ENCODE peak calls at places on chromosomes 11 and 22, in five cellular contexts. T is A549, F is SK-N-SH, B is Karpas-422, R is K562. L is an unnamed sample.

GRCh38 chr11:48083427-48083826 is 103.1 kb downstream of the PTPRJ start:
- DNase-seq in B (no peak), R (no peak), F (no peak), T (no peak), L (no peak)

GRCh38 chr11:84906995-84907394 is 720.1 kb downstream of the DLG2 start:
- DNase-seq in R (no peak), T (no peak), F (no peak), B (no peak), L (peak)

GRCh38 chr11:67118059-67118766 is 850 bp upstream of the KDM2A start:
- DNase-seq in T (peak), B (peak), R (no peak), F (peak), L (no peak)

GRCh38 chr11:44979536-44980399 is 29.1 kb upstream of the TP53I11 start:
- DNase-seq in T (peak), R (no peak), B (no peak), F (no peak), L (peak)

GRCh38 chr11:12469451-12469850 is 92.1 kb downstream of the PARVA start:
- DNase-seq in F (no peak), R (no peak), T (no peak), B (no peak), L (no peak)

GRCh38 chr22:19890502-19891349 is 36.1 kb upstream of the GNB1L start:
- DNase-seq in R (no peak), F (peak), B (no peak), T (no peak), L (no peak)

GRCh38 chr11:848380-848931 is 5.8 kb downstream of the TSPAN4 start:
- DNase-seq in T (no peak), B (peak), F (peak), R (peak), L (no peak)

GRCh38 chr11:111797145-111797581 is 31.0 kb upstream of the PPP2R1B start:
- DNase-seq in T (peak), B (peak), F (no peak), R (no peak), L (peak)

GRCh38 chr22:36797988-36798670 is 18.7 kb downstream of the PVALB start:
- DNase-seq in R (no peak), B (no peak), F (no peak), T (no peak), L (no peak)

GRCh38 chr11:94183886-94184264 is 55.2 kb downstream of the PANX1 start:
- DNase-seq in F (peak), B (peak), T (peak), R (peak), L (peak)

GRCh38 chr22:42018224-42018623 is 19.6 kb downstream of the WBP2NL start:
- DNase-seq in R (no peak), T (no peak), B (no peak), F (no peak), L (no peak)

GRCh38 chr11:113014262-113014661 is 53.0 kb downstream of the NCAM1 start:
- DNase-seq in F (peak), R (no peak), T (no peak), B (no peak), L (no peak)

GRCh38 chr11:24324211-24324610 is 172.6 kb upstream of the LUZP2 start:
- DNase-seq in T (no peak), F (no peak), R (no peak), B (no peak), L (peak)

GRCh38 chr22:17314472-17314871 is 54.8 kb upstream of the CECR2 start:
- DNase-seq in T (no peak), F (no peak), B (no peak), R (no peak), L (no peak)

GRCh38 chr11:117828641-117829368 is 4.3 kb upstream of the FXYD2 start:
- DNase-seq in F (no peak), B (peak), R (peak), T (peak), L (peak)

GRCh38 chr11:121946514-121946913 is 169.5 kb downstream of the BLID start:
- DNase-seq in R (no peak), F (no peak), B (no peak), T (no peak), L (no peak)

GRCh38 chr11:43129329-43129728 is 182.5 kb upstream of the API5 start:
- DNase-seq in B (no peak), F (no peak), R (no peak), T (no peak), L (no peak)

GRCh38 chr22:20586403-20586745 is 79.0 kb downstream of the MED15 start:
- DNase-seq in R (no peak), F (no peak), T (no peak), B (no peak), L (no peak)

GRCh38 chr22:43852605-43853327 is 9.5 kb downstream of the SULT4A1 start:
- DNase-seq in T (no peak), R (no peak), B (no peak), F (no peak), L (no peak)

GRCh38 chr11:67498544-67498972 is 6.6 kb downstream of the PITPNM1 start:
- DNase-seq in F (no peak), B (no peak), R (no peak), T (no peak), L (no peak)

DNA sequence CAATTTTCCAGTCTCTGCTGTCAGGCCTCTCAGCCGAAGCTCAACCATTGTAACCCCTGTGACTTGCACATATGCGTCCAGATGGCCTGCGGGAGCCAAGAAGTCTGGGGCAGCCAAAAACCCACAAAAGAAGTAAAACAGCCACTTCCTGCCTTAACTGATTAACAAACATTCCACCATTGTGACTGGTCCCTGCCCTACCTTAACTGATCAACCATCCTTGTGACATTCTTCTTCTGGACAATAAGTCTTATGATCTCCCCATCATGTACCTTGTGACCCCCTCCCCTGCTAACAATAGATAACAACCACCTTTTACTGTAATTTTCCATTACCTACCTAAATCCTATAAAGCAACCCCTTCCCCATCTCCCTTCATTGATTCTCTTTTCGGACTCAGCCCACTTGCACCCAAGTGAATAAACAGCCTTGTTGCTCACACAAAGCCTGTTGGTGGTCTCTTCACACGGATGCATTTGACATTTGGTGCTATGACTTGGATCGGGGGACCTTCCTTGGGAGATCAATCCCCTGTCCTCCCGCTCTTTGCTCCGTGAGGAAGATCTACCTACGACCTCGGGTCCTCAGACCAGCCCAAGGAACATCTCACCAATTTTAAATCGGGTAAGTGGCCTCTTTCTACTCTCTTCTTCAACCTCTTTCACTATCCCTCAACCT is 1.3 kb upstream of the NDUFC2 start:
- DNase-seq in T (no peak), B (no peak), F (no peak), R (peak), L (peak)
- H3K4me3 ChIP-seq in T (no peak), B (no peak), F (peak), R (peak), L (no peak)

GRCh38 chr11:19970944-19971343 is 189.3 kb downstream of the DBX1 start:
- DNase-seq in B (no peak), F (no peak), R (no peak), T (no peak), L (no peak)
- H3K4me2 ChIP-seq in B (no peak), F (no peak), R (no peak), T (no peak), L (no peak)

GRCh38 chr11:33942954-33943353 is 51.1 kb upstream of the LMO2 start:
- DNase-seq in B (peak), R (no peak), F (no peak), T (no peak), L (peak)
- H3K4me3 ChIP-seq in B (no peak), R (no peak), F (no peak), T (no peak), L (no peak)

DNA sequence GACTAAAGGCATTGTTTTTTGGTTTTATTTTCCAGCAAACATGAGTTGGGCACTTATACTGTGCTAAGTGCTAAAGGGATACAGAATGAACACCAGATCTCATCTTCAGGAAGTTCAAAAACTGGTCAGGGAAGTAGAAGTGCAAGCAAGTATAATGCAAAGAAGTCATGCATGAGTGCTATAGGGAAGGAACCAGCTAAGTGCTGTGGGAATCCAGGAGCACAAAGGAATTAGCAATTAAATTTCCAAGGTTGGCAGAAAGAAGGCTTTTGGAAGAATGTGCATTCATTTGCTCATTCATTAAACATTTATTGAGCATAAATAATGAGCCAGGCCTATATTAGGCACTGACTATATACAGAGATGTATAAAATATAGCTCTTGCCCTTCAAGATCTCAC is 143.7 kb upstream of the ARHGAP42 start:
- DNase-seq in R (no peak), F (no peak), B (no peak), T (no peak), L (no peak)
- H3K4me2 ChIP-seq in R (no peak), F (no peak), B (no peak), T (no peak), L (no peak)

GRCh38 chr22:46084376-46084775 is 66.0 kb upstream of the PPARA start:
- DNase-seq in T (no peak), F (no peak), B (no peak), R (no peak), L (no peak)
- H3K4me3 ChIP-seq in T (peak), F (peak), B (no peak), R (no peak), L (peak)

GRCh38 chr11:64165482-64165841 is 451 bp downstream of the MACROD1 start:
- DNase-seq in B (no peak), R (peak), T (peak), F (no peak), L (peak)
- H3K4me2 ChIP-seq in B (peak), R (peak), T (peak), F (peak), L (peak)

DNA sequence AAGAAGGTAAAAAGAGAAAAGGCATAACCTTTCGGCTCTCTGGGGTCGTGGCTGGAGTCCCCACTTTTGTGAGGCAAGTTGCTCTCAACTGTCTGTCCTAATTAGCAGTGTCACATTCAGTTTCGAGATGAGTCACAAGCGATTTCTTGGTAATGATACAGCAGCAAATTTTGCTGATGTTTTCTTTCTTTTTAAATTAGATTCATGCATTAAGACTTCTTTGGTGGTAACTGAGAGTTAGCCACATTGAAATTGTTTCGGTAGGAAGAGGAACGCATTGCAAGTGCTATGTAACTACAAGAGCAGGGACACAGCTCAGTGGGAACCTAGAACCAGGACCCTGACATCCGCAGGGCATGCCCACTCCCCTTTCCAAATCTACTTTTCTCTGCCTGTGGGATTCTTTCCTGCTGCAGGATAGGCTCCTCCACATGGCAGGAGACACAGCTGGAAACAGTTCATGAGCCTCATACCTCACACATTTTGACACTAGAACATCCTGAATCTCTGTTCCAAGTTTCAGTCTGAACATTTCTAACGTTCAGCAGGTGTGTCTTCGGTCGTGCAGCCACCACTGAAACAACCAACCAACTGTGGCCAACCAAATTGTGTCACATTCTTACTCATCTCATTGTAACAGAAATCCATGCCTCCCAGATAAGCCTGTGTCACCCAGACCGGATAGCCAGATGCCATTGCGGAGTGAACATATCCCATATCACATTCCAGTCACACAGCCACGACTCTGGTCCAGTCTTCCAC is 987.6 kb downstream of the NTM start:
- DNase-seq in F (no peak), B (no peak), T (no peak), R (no peak), L (no peak)
- H3K4me3 ChIP-seq in F (no peak), B (no peak), T (no peak), R (no peak), L (no peak)

DNA sequence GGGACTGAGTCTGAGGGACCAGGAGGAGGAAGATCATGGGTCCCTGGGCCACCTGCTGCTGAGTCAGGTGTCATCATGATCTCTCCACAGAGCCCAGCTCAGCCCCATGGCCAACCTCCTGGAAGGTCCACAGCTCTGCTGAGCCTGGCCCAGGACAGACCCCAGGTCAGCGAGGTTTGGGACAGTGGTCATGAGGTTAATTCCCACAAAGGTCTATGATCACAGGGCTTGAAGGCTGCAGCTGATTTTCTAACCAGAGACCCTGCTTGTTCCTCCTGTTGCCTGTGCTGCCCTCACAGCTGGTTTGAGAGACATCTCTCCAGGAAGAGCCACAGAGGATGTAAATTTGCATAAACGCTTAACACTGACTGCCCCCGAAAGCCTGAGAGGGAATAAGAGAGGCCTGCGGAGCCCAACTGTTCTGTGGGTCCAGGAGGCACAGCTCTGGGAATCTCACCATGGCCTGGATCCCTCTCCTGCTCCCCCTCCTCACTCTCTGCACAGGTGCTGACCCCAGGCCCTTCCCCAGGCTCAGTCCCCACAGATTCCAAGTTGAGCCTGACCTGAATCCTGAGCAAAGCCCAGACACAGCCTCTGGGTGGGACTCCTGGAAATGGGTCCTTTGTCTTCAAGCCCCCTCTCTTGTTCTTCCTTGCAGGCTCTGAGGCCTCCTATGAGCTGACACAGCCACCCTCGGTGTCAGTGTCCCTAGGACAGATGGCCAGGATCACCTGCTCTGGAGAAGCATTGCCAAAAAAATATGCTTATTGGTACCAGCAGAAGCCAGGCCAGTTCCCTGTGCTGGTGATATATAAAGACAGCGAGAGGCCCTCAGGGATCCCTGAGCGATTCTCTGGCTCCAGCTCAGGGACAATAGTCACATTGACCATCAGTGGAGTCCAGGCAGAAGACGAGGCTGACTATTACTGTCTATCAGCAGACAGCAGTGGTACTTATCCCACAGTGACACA is 102.8 kb downstream of the GGTLC2 start:
- DNase-seq in F (no peak), T (no peak), R (no peak), B (peak), L (no peak)
- H3K4me2 ChIP-seq in F (no peak), T (no peak), R (no peak), B (peak), L (no peak)

GRCh38 chr22:33923033-33923432 is 2.8 kb upstream of the LARGE1 start:
- DNase-seq in F (no peak), T (no peak), B (no peak), R (no peak), L (no peak)
- H3K4me3 ChIP-seq in F (peak), T (peak), B (no peak), R (no peak), L (no peak)

GRCh38 chr11:74853223-74853622 is 95.7 kb downstream of the XRRA1 start:
- DNase-seq in R (no peak), F (no peak), T (no peak), B (no peak), L (no peak)

GRCh38 chr11:74845978-74846517 is 97.4 kb downstream of the RNF169 start:
- DNase-seq in F (no peak), R (no peak), B (no peak), T (no peak), L (no peak)

GRCh38 chr11:74847895-74848294 is 99.2 kb downstream of the RNF169 start:
- DNase-seq in B (no peak), R (no peak), F (no peak), T (no peak), L (no peak)

GRCh38 chr11:74846770-74847169 is 98.1 kb downstream of the RNF169 start:
- DNase-seq in B (no peak), T (no peak), R (no peak), F (no peak), L (peak)

GRCh38 chr11:74849525-74850391 is 99.1 kb downstream of the XRRA1 start:
- DNase-seq in B (no peak), T (no peak), R (no peak), F (no peak), L (peak)
- H3K4me2 ChIP-seq in B (no peak), T (no peak), R (no peak), F (peak), L (peak)